ENCODE peak calls at places on chromosomes 3 and 15, in nine cellular contexts. One of them, this sample, is unnamed.

GRCh38 chr3:31247850-31248618 is 284.7 kb upstream of the STT3B start:
- DNase-seq in dorsolateral prefrontal cortex: no peak
- DNase-seq in fibroblast of lung: no peak
- DNase-seq in sigmoid colon: no peak
- DNase-seq in astrocyte: peak
- DNase-seq in breast epithelium: peak
- DNase-seq in brain microvascular endothelial cell: no peak
- DNase-seq in heart right ventricle: no peak
- DNase-seq in suprapubic skin: no peak
- DNase-seq in this sample: no peak

GRCh38 chr3:56772926-56773587 is 28.7 kb downstream of the ARHGEF3 start:
- DNase-seq in dorsolateral prefrontal cortex: no peak
- DNase-seq in fibroblast of lung: no peak
- DNase-seq in sigmoid colon: no peak
- DNase-seq in astrocyte: no peak
- DNase-seq in breast epithelium: no peak
- DNase-seq in brain microvascular endothelial cell: no peak
- DNase-seq in heart right ventricle: no peak
- DNase-seq in suprapubic skin: no peak
- DNase-seq in this sample: no peak

GRCh38 chr3:139634236-139634635 is 43.5 kb downstream of the NMNAT3 start:
- DNase-seq in dorsolateral prefrontal cortex: no peak
- DNase-seq in fibroblast of lung: no peak
- DNase-seq in sigmoid colon: no peak
- DNase-seq in astrocyte: peak
- DNase-seq in breast epithelium: no peak
- DNase-seq in brain microvascular endothelial cell: no peak
- DNase-seq in heart right ventricle: no peak
- DNase-seq in suprapubic skin: no peak
- DNase-seq in this sample: no peak

GRCh38 chr3:41575754-41576153 is 376.4 kb downstream of the CTNNB1 start:
- DNase-seq in dorsolateral prefrontal cortex: no peak
- DNase-seq in fibroblast of lung: no peak
- DNase-seq in sigmoid colon: no peak
- DNase-seq in astrocyte: no peak
- DNase-seq in breast epithelium: no peak
- DNase-seq in brain microvascular endothelial cell: no peak
- DNase-seq in heart right ventricle: peak
- DNase-seq in suprapubic skin: no peak
- DNase-seq in this sample: no peak

GRCh38 chr15:77120576-77120975 is 49.7 kb upstream of the TSPAN3 start:
- DNase-seq in dorsolateral prefrontal cortex: no peak
- DNase-seq in fibroblast of lung: no peak
- DNase-seq in sigmoid colon: no peak
- DNase-seq in astrocyte: no peak
- DNase-seq in breast epithelium: no peak
- DNase-seq in brain microvascular endothelial cell: no peak
- DNase-seq in heart right ventricle: no peak
- DNase-seq in suprapubic skin: no peak
- DNase-seq in this sample: no peak

GRCh38 chr3:171187706-171188290 is 161.3 kb upstream of the SLC2A2 start:
- DNase-seq in dorsolateral prefrontal cortex: no peak
- DNase-seq in fibroblast of lung: peak
- DNase-seq in sigmoid colon: no peak
- DNase-seq in astrocyte: no peak
- DNase-seq in breast epithelium: no peak
- DNase-seq in brain microvascular endothelial cell: peak
- DNase-seq in heart right ventricle: peak
- DNase-seq in suprapubic skin: no peak
- DNase-seq in this sample: peak

GRCh38 chr3:125358923-125359322 is 16.2 kb downstream of the ZNF148 start:
- DNase-seq in dorsolateral prefrontal cortex: no peak
- DNase-seq in fibroblast of lung: no peak
- DNase-seq in sigmoid colon: no peak
- DNase-seq in astrocyte: no peak
- DNase-seq in breast epithelium: no peak
- DNase-seq in brain microvascular endothelial cell: no peak
- DNase-seq in heart right ventricle: no peak
- DNase-seq in suprapubic skin: no peak
- DNase-seq in this sample: no peak

GRCh38 chr3:32404714-32405113 is 13.1 kb downstream of the CMTM7 start:
- DNase-seq in dorsolateral prefrontal cortex: no peak
- DNase-seq in fibroblast of lung: no peak
- DNase-seq in sigmoid colon: no peak
- DNase-seq in astrocyte: no peak
- DNase-seq in breast epithelium: no peak
- DNase-seq in brain microvascular endothelial cell: no peak
- DNase-seq in heart right ventricle: no peak
- DNase-seq in suprapubic skin: no peak
- DNase-seq in this sample: no peak

GRCh38 chr15:58432421-58432820 is 630 bp downstream of the LIPC start:
- DNase-seq in dorsolateral prefrontal cortex: no peak
- DNase-seq in fibroblast of lung: peak
- DNase-seq in sigmoid colon: no peak
- DNase-seq in astrocyte: no peak
- DNase-seq in breast epithelium: no peak
- DNase-seq in brain microvascular endothelial cell: no peak
- DNase-seq in heart right ventricle: no peak
- DNase-seq in suprapubic skin: no peak
- DNase-seq in this sample: peak

GRCh38 chr15:39195988-39196486 is 384.8 kb upstream of the THBS1 start:
- DNase-seq in dorsolateral prefrontal cortex: no peak
- DNase-seq in fibroblast of lung: peak
- DNase-seq in sigmoid colon: no peak
- DNase-seq in astrocyte: peak
- DNase-seq in breast epithelium: peak
- DNase-seq in brain microvascular endothelial cell: peak
- DNase-seq in heart right ventricle: no peak
- DNase-seq in suprapubic skin: no peak
- DNase-seq in this sample: peak

GRCh38 chr3:171980578-171981270 is 58.7 kb upstream of the FNDC3B start:
- DNase-seq in dorsolateral prefrontal cortex: no peak
- DNase-seq in fibroblast of lung: no peak
- DNase-seq in sigmoid colon: no peak
- DNase-seq in astrocyte: peak
- DNase-seq in breast epithelium: no peak
- DNase-seq in brain microvascular endothelial cell: peak
- DNase-seq in heart right ventricle: no peak
- DNase-seq in suprapubic skin: no peak
- DNase-seq in this sample: peak

GRCh38 chr15:40747685-40748631 is 7.1 kb downstream of the RMDN3 start:
- DNase-seq in dorsolateral prefrontal cortex: no peak
- DNase-seq in fibroblast of lung: no peak
- DNase-seq in sigmoid colon: no peak
- DNase-seq in astrocyte: no peak
- DNase-seq in breast epithelium: no peak
- DNase-seq in brain microvascular endothelial cell: no peak
- DNase-seq in heart right ventricle: no peak
- DNase-seq in suprapubic skin: no peak
- DNase-seq in this sample: no peak

GRCh38 chr15:62426387-62426956 is 261.4 kb upstream of the C2CD4B start:
- DNase-seq in dorsolateral prefrontal cortex: no peak
- DNase-seq in fibroblast of lung: no peak
- DNase-seq in sigmoid colon: no peak
- DNase-seq in astrocyte: peak
- DNase-seq in breast epithelium: no peak
- DNase-seq in brain microvascular endothelial cell: no peak
- DNase-seq in heart right ventricle: no peak
- DNase-seq in suprapubic skin: no peak
- DNase-seq in this sample: no peak

GRCh38 chr3:20999661-21000060 is 751.3 kb downstream of the ZNF385D start:
- DNase-seq in dorsolateral prefrontal cortex: no peak
- DNase-seq in fibroblast of lung: no peak
- DNase-seq in sigmoid colon: no peak
- DNase-seq in astrocyte: peak
- DNase-seq in breast epithelium: no peak
- DNase-seq in brain microvascular endothelial cell: no peak
- DNase-seq in heart right ventricle: no peak
- DNase-seq in suprapubic skin: no peak
- DNase-seq in this sample: peak

GRCh38 chr3:166575166-166575565 is 737.9 kb upstream of the BCHE start:
- DNase-seq in dorsolateral prefrontal cortex: no peak
- DNase-seq in fibroblast of lung: no peak
- DNase-seq in sigmoid colon: no peak
- DNase-seq in astrocyte: no peak
- DNase-seq in breast epithelium: no peak
- DNase-seq in brain microvascular endothelial cell: no peak
- DNase-seq in heart right ventricle: no peak
- DNase-seq in suprapubic skin: no peak
- DNase-seq in this sample: no peak

DNA sequence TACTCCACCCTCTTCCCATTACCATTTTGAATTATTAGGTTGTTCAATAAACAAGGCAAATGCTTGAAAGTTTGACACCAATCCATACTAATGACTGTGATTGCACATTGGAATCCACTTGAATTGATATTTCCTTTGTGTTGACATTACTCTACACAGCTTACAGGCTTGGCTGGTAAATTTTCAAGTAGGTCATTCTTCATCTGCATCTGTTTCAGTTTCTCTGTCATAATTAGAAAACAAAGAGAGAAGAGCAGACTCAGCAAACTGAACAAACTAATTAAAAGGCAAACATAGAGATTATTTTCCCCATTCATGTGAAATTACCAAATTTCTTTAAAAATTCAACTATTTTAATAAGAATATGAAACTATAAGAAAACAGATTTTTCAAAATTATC is 732.9 kb upstream of the BCHE start:
- DNase-seq in dorsolateral prefrontal cortex: no peak
- DNase-seq in fibroblast of lung: no peak
- DNase-seq in sigmoid colon: no peak
- DNase-seq in astrocyte: no peak
- DNase-seq in breast epithelium: no peak
- DNase-seq in brain microvascular endothelial cell: no peak
- DNase-seq in heart right ventricle: no peak
- DNase-seq in suprapubic skin: no peak
- DNase-seq in this sample: no peak
- H3K4me3 ChIP-seq in dorsolateral prefrontal cortex: no peak
- H3K4me3 ChIP-seq in fibroblast of lung: no peak
- H3K4me3 ChIP-seq in sigmoid colon: no peak
- H3K4me3 ChIP-seq in astrocyte: no peak
- H3K4me3 ChIP-seq in breast epithelium: no peak
- H3K4me3 ChIP-seq in brain microvascular endothelial cell: no peak
- H3K4me3 ChIP-seq in heart right ventricle: no peak
- H3K4me3 ChIP-seq in suprapubic skin: no peak
- H3K4me3 ChIP-seq in this sample: no peak

GRCh38 chr15:31498329-31498728 is 171.7 kb downstream of the KLF13 start:
- DNase-seq in dorsolateral prefrontal cortex: no peak
- DNase-seq in fibroblast of lung: no peak
- DNase-seq in sigmoid colon: no peak
- DNase-seq in astrocyte: no peak
- DNase-seq in breast epithelium: no peak
- DNase-seq in brain microvascular endothelial cell: no peak
- DNase-seq in heart right ventricle: no peak
- DNase-seq in suprapubic skin: no peak
- DNase-seq in this sample: no peak
- TF ChIP-seq CTCF in dorsolateral prefrontal cortex: no peak
- TF ChIP-seq CTCF in fibroblast of lung: no peak
- TF ChIP-seq CTCF in sigmoid colon: no peak
- TF ChIP-seq CTCF in astrocyte: no peak
- TF ChIP-seq CTCF in breast epithelium: no peak
- TF ChIP-seq CTCF in brain microvascular endothelial cell: peak
- TF ChIP-seq CTCF in heart right ventricle: no peak
- TF ChIP-seq CTCF in suprapubic skin: no peak
- TF ChIP-seq CTCF in this sample: no peak

DNA sequence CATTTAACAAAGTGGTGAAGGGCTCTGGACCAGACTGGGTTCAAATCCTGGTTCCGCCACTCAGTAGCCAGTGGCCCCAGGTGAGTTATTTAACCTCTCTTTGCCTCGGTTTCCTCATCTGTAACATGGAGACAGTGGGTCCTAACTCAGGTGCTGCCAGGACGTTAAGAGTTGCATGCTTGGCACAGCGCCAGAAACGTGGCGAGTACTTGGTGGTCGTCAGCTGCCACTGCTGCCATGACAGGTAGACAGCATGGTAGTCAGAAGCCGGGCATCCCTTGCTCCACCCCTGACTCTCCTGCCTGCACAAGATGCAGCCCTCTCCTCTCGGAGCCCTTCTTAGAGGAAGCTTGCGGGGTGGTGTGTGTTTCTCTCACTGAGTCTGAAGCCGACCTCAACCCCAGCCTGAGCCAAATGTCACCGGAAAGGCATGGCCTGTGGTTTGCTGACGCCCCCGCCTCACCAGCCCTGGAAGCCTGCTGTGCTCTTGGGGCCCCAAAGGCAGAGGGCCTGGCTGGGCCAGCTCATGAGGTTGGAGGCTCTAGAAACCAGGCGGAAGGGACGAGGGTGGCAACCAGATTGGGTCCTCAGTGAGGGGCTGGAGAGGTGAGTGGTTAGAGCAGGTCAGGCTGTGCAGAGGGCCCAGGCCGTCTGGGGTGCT is 160.8 kb upstream of the TLE3 start:
- DNase-seq in dorsolateral prefrontal cortex: no peak
- DNase-seq in fibroblast of lung: no peak
- DNase-seq in sigmoid colon: no peak
- DNase-seq in astrocyte: peak
- DNase-seq in breast epithelium: no peak
- DNase-seq in brain microvascular endothelial cell: no peak
- DNase-seq in heart right ventricle: no peak
- DNase-seq in suprapubic skin: no peak
- DNase-seq in this sample: no peak
- H3K4me3 ChIP-seq in dorsolateral prefrontal cortex: no peak
- H3K4me3 ChIP-seq in fibroblast of lung: no peak
- H3K4me3 ChIP-seq in sigmoid colon: no peak
- H3K4me3 ChIP-seq in astrocyte: no peak
- H3K4me3 ChIP-seq in breast epithelium: no peak
- H3K4me3 ChIP-seq in brain microvascular endothelial cell: no peak
- H3K4me3 ChIP-seq in heart right ventricle: no peak
- H3K4me3 ChIP-seq in suprapubic skin: no peak
- H3K4me3 ChIP-seq in this sample: no peak

DNA sequence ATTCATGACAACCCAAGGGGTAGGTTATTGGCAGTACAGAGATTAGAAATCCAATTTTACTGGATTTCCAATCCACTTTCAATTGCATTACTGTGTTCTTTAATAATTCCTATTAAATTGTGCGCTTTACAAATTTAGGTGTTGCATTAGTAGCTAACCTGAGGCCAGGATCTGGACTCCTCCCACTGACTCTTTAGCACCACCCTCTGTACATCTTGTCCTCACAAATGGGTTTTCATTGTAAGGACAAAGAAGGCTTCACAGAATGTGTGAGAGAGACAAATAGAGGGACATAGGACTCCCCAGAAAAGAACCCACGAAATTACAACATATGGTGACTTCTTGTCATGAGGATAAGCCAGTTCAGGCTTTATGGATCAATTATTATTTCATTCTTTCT is 643.1 kb upstream of the NAALADL2 start:
- DNase-seq in dorsolateral prefrontal cortex: no peak
- DNase-seq in fibroblast of lung: no peak
- DNase-seq in sigmoid colon: no peak
- DNase-seq in astrocyte: no peak
- DNase-seq in breast epithelium: no peak
- DNase-seq in brain microvascular endothelial cell: no peak
- DNase-seq in heart right ventricle: no peak
- DNase-seq in suprapubic skin: no peak
- DNase-seq in this sample: no peak
- TF ChIP-seq CTCF in dorsolateral prefrontal cortex: no peak
- TF ChIP-seq CTCF in fibroblast of lung: no peak
- TF ChIP-seq CTCF in sigmoid colon: no peak
- TF ChIP-seq CTCF in astrocyte: no peak
- TF ChIP-seq CTCF in breast epithelium: no peak
- TF ChIP-seq CTCF in brain microvascular endothelial cell: no peak
- TF ChIP-seq CTCF in heart right ventricle: no peak
- TF ChIP-seq CTCF in suprapubic skin: no peak
- TF ChIP-seq CTCF in this sample: no peak

GRCh38 chr15:66169023-66169422 is 84.5 kb downstream of the MEGF11 start:
- DNase-seq in dorsolateral prefrontal cortex: no peak
- DNase-seq in fibroblast of lung: no peak
- DNase-seq in sigmoid colon: no peak
- DNase-seq in astrocyte: no peak
- DNase-seq in breast epithelium: no peak
- DNase-seq in brain microvascular endothelial cell: no peak
- DNase-seq in heart right ventricle: no peak
- DNase-seq in suprapubic skin: no peak
- DNase-seq in this sample: no peak
- H3K4me3 ChIP-seq in dorsolateral prefrontal cortex: no peak
- H3K4me3 ChIP-seq in fibroblast of lung: no peak
- H3K4me3 ChIP-seq in sigmoid colon: no peak
- H3K4me3 ChIP-seq in astrocyte: no peak
- H3K4me3 ChIP-seq in breast epithelium: no peak
- H3K4me3 ChIP-seq in brain microvascular endothelial cell: no peak
- H3K4me3 ChIP-seq in heart right ventricle: no peak
- H3K4me3 ChIP-seq in suprapubic skin: no peak
- H3K4me3 ChIP-seq in this sample: no peak